ENCODE peak calls at places on chromosomes 11 and 22, in five cellular contexts. V, B, A, E and M are unnamed samples.

GRCh38 chr11:24861440-24861839 is 364.6 kb downstream of the LUZP2 start:
- DNase-seq in V (no peak), B (no peak), A (no peak), E (no peak), M (no peak)

GRCh38 chr11:88515002-88515401 is 177.5 kb upstream of the CTSC start:
- DNase-seq in V (no peak), B (no peak), A (no peak), E (no peak), M (no peak)

GRCh38 chr11:75240381-75241035 is at the start of gene TPBGL:
- DNase-seq in V (no peak), B (no peak), A (no peak), E (no peak), M (no peak)

GRCh38 chr11:64406221-64406946 is 47.4 kb downstream of the RPS6KA4 start:
- DNase-seq in V (peak; percentile 70), B (no peak), A (no peak), E (no peak), M (no peak)

GRCh38 chr11:68839953-68840641 is 1.6 kb downstream of the CPT1A start:
- DNase-seq in V (no peak), B (no peak), A (no peak), E (no peak), M (no peak)

GRCh38 chr11:75347781-75348613 is 3.5 kb downstream of the ARRB1 start:
- DNase-seq in V (no peak), B (no peak), A (no peak), E (no peak), M (no peak)

GRCh38 chr11:69841170-69841858 is 22.1 kb upstream of the FGF3 start:
- DNase-seq in V (no peak), B (no peak), A (no peak), E (no peak), M (no peak)

GRCh38 chr22:44180706-44181032 is at the start of gene PARVG:
- DNase-seq in V (no peak), B (peak; percentile 7), A (no peak), E (no peak), M (no peak)

GRCh38 chr11:113193894-113194293 is 120.5 kb upstream of the TTC12 start:
- DNase-seq in V (no peak), B (no peak), A (peak; percentile 48), E (no peak), M (no peak)

GRCh38 chr11:4072668-4073285 is 21.8 kb upstream of the RRM1 start:
- DNase-seq in V (no peak), B (peak; percentile 61), A (peak; percentile 83), E (peak; percentile 14), M (peak; percentile 70)

GRCh38 chr11:99199336-99199735 is 178.6 kb downstream of the CNTN5 start:
- DNase-seq in V (peak; percentile 40), B (no peak), A (no peak), E (no peak), M (no peak)

GRCh38 chr11:72774499-72774898 is 19.3 kb downstream of the STARD10 start:
- DNase-seq in V (no peak), B (no peak), A (no peak), E (no peak), M (no peak)

GRCh38 chr22:23128269-23129108 is 13.3 kb downstream of the RSPH14 start:
- DNase-seq in V (peak; percentile 76), B (peak; percentile 47), A (peak; percentile 77), E (peak; percentile 59), M (peak; percentile 61)

GRCh38 chr11:42034821-42035220 is 575.4 kb upstream of the LRRC4C start:
- DNase-seq in V (no peak), B (no peak), A (no peak), E (no peak), M (no peak)

GRCh38 chr11:9264381-9265210 is 554 bp downstream of the DENND5A start:
- DNase-seq in V (peak; percentile 78), B (peak; percentile 70), A (peak; percentile 69), E (peak; percentile 34), M (peak; percentile 45)

GRCh38 chr11:133661867-133662266 is 129.6 kb upstream of the OPCML start:
- DNase-seq in V (no peak), B (no peak), A (no peak), E (no peak), M (peak; percentile 30)

GRCh38 chr22:37607010-37607911 is 1.4 kb upstream of the GGA1 start:
- DNase-seq in V (peak; percentile 87), B (peak; percentile 86), A (peak; percentile 78), E (peak; percentile 43), M (peak; percentile 56)

GRCh38 chr11:73651252-73651651 is 4.9 kb downstream of the PLEKHB1 start:
- DNase-seq in V (no peak), B (no peak), A (no peak), E (no peak), M (no peak)

GRCh38 chr11:89235121-89235520 is 57.4 kb downstream of the TYR start:
- DNase-seq in V (no peak), B (no peak), A (no peak), E (no peak), M (no peak)

GRCh38 chr11:1072116-1072820 is 2.4 kb upstream of the MUC2 start:
- DNase-seq in V (peak; percentile 35), B (no peak), A (no peak), E (no peak), M (no peak)

GRCh38 chr22:44437493-44438015 is 60.5 kb downstream of the RTL6 start:
- DNase-seq in V (no peak), B (no peak), A (no peak), E (no peak), M (no peak)

GRCh38 chr22:48097723-48098122 is 1335.3 kb downstream of the TBC1D22A start:
- DNase-seq in V (no peak), B (no peak), A (no peak), E (no peak), M (no peak)

GRCh38 chr11:70233511-70233919 is 30.4 kb downstream of the FADD start:
- DNase-seq in V (no peak), B (peak; percentile 100), A (no peak), E (no peak), M (no peak)

GRCh38 chr11:45041556-45041955 is 90.9 kb upstream of the TP53I11 start:
- DNase-seq in V (no peak), B (no peak), A (no peak), E (no peak), M (peak; percentile 6)

GRCh38 chr11:74019104-74019738 is 10.3 kb upstream of the UCP3 start:
- DNase-seq in V (peak; percentile 56), B (no peak), A (no peak), E (no peak), M (no peak)

GRCh38 chr11:69438286-69438920 is 43.1 kb upstream of the LINC01488 start:
- DNase-seq in V (peak; percentile 34), B (no peak), A (no peak), E (no peak), M (no peak)